ENCODE peak calls at places on chromosomes 3 and 15, in four cellular contexts. One of them, this sample, is unnamed.

GRCh38 chr3:40042752-40043443 is 233.5 kb downstream of the MYRIP start:
- DNase-seq in SK-N-SH: no peak
- DNase-seq in HCT116: no peak
- DNase-seq in K562: no peak
- DNase-seq in this sample: no peak

GRCh38 chr15:65824941-65825544 is 33.0 kb upstream of the DENND4A start:
- DNase-seq in SK-N-SH: no peak
- DNase-seq in HCT116: no peak
- DNase-seq in K562: no peak
- DNase-seq in this sample: no peak

GRCh38 chr15:44250566-44250965 is 38.0 kb upstream of the GOLM2 start:
- DNase-seq in SK-N-SH: no peak
- DNase-seq in HCT116: no peak
- DNase-seq in K562: no peak
- DNase-seq in this sample: no peak

GRCh38 chr15:50353999-50354837 is 780 bp downstream of the GABPB1 start:
- DNase-seq in SK-N-SH: peak; percentile 63
- DNase-seq in HCT116: peak; percentile 19
- DNase-seq in K562: peak; percentile 71
- DNase-seq in this sample: peak; percentile 85

GRCh38 chr3:53318522-53318921 is 28.8 kb downstream of the DCP1A start:
- DNase-seq in SK-N-SH: no peak
- DNase-seq in HCT116: no peak
- DNase-seq in K562: no peak
- DNase-seq in this sample: no peak

GRCh38 chr3:39605837-39606236 is 138.4 kb downstream of the MOBP start:
- DNase-seq in SK-N-SH: no peak
- DNase-seq in HCT116: no peak
- DNase-seq in K562: no peak
- DNase-seq in this sample: no peak

GRCh38 chr3:95097493-95097892 is 1034.6 kb downstream of the NSUN3 start:
- DNase-seq in SK-N-SH: no peak
- DNase-seq in HCT116: no peak
- DNase-seq in K562: peak; percentile 6
- DNase-seq in this sample: no peak

GRCh38 chr3:45105855-45106655 is 40.1 kb downstream of the CDCP1 start:
- DNase-seq in SK-N-SH: no peak
- DNase-seq in HCT116: peak; percentile 73
- DNase-seq in K562: peak; percentile 75
- DNase-seq in this sample: no peak

GRCh38 chr3:147915057-147915456 is 505.9 kb downstream of the ZIC1 start:
- DNase-seq in SK-N-SH: no peak
- DNase-seq in HCT116: no peak
- DNase-seq in K562: no peak
- DNase-seq in this sample: no peak

GRCh38 chr3:177977381-177978158 is 558.7 kb upstream of the KCNMB2 start:
- DNase-seq in SK-N-SH: no peak
- DNase-seq in HCT116: peak; percentile 18
- DNase-seq in K562: no peak
- DNase-seq in this sample: no peak

GRCh38 chr3:30286007-30286669 is 320.3 kb upstream of the TGFBR2 start:
- DNase-seq in SK-N-SH: peak; percentile 39
- DNase-seq in HCT116: peak; percentile 68
- DNase-seq in K562: no peak
- DNase-seq in this sample: no peak

GRCh38 chr3:20563985-20564384 is 378.0 kb upstream of the SGO1 start:
- DNase-seq in SK-N-SH: no peak
- DNase-seq in HCT116: no peak
- DNase-seq in K562: no peak
- DNase-seq in this sample: no peak

GRCh38 chr15:38844683-38845195 is 280.1 kb upstream of the RASGRP1 start:
- DNase-seq in SK-N-SH: no peak
- DNase-seq in HCT116: no peak
- DNase-seq in K562: no peak
- DNase-seq in this sample: no peak

GRCh38 chr3:141231101-141231922 is at the start of gene PXYLP1:
- DNase-seq in SK-N-SH: peak; percentile 96
- DNase-seq in HCT116: peak; percentile 36
- DNase-seq in K562: peak; percentile 93
- DNase-seq in this sample: peak; percentile 72

GRCh38 chr15:52514482-52514881 is 14.2 kb downstream of the MYO5A start:
- DNase-seq in SK-N-SH: no peak
- DNase-seq in HCT116: no peak
- DNase-seq in K562: no peak
- DNase-seq in this sample: no peak

GRCh38 chr3:27573780-27574437 is 89.7 kb upstream of the SLC4A7 start:
- DNase-seq in SK-N-SH: no peak
- DNase-seq in HCT116: no peak
- DNase-seq in K562: no peak
- DNase-seq in this sample: no peak

GRCh38 chr3:16031434-16031833 is 143.0 kb upstream of the GALNT15 start:
- DNase-seq in SK-N-SH: no peak
- DNase-seq in HCT116: no peak
- DNase-seq in K562: no peak
- DNase-seq in this sample: no peak

GRCh38 chr3:123732447-123732846 is 147.6 kb upstream of the HACD2 start:
- DNase-seq in SK-N-SH: no peak
- DNase-seq in HCT116: no peak
- DNase-seq in K562: no peak
- DNase-seq in this sample: peak; percentile 68

GRCh38 chr3:43581343-43581742 is 40.5 kb downstream of the ANO10 start:
- DNase-seq in SK-N-SH: no peak
- DNase-seq in HCT116: no peak
- DNase-seq in K562: peak; percentile 40
- DNase-seq in this sample: no peak

GRCh38 chr3:181868576-181868975 is 156.9 kb downstream of the SOX2 start:
- DNase-seq in SK-N-SH: no peak
- DNase-seq in HCT116: peak; percentile 4
- DNase-seq in K562: no peak
- DNase-seq in this sample: no peak
- TF ChIP-seq ELF1 in SK-N-SH: no peak
- TF ChIP-seq ELF1 in HCT116: no peak
- TF ChIP-seq ELF1 in K562: no peak
- TF ChIP-seq ELF1 in this sample: no peak

GRCh38 chr15:74053497-74053896 is 28.9 kb downstream of the GOLGA6A start:
- DNase-seq in SK-N-SH: no peak
- DNase-seq in HCT116: no peak
- DNase-seq in K562: no peak
- DNase-seq in this sample: no peak

GRCh38 chr15:74053941-74054529 is 28.3 kb downstream of the GOLGA6A start:
- DNase-seq in SK-N-SH: peak; percentile 94
- DNase-seq in HCT116: peak; percentile 52
- DNase-seq in K562: peak; percentile 82
- DNase-seq in this sample: peak; percentile 37

GRCh38 chr15:74060251-74060650 is 22.1 kb downstream of the GOLGA6A start:
- DNase-seq in SK-N-SH: no peak
- DNase-seq in HCT116: no peak
- DNase-seq in K562: no peak
- DNase-seq in this sample: no peak

GRCh38 chr15:74050835-74051234 is 31.5 kb downstream of the GOLGA6A start:
- DNase-seq in SK-N-SH: no peak
- DNase-seq in HCT116: no peak
- DNase-seq in K562: no peak
- DNase-seq in this sample: no peak

DNA sequence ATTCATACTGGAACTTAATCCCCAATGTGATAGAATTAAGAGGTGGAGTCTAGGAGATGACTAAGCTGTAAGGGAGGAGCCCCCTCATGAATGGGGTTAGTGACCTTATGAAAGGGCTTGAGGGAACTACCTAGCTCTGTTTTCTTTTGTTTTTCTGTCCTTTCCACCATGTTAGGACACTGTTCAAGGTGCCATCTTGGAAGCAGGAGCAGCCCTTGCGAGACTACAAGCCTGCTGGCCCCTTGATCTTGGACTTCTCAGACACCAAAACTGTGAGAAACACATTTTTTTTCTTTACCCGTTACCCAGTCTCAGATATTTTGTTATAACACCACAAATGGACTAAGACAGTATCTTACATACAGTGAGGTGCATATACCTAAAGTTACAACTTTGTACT is 26.5 kb downstream of the GOLGA6A start:
- DNase-seq in SK-N-SH: no peak
- DNase-seq in HCT116: no peak
- DNase-seq in K562: no peak
- DNase-seq in this sample: no peak
- TF ChIP-seq ELF1 in SK-N-SH: no peak
- TF ChIP-seq ELF1 in HCT116: no peak
- TF ChIP-seq ELF1 in K562: no peak
- TF ChIP-seq ELF1 in this sample: no peak

GRCh38 chr3:13575459-13576061 is 26.6 kb downstream of the FBLN2 start:
- DNase-seq in SK-N-SH: peak; percentile 92
- DNase-seq in HCT116: no peak
- DNase-seq in K562: peak; percentile 80
- DNase-seq in this sample: no peak
- TF ChIP-seq ELF1 in SK-N-SH: no peak
- TF ChIP-seq ELF1 in HCT116: no peak
- TF ChIP-seq ELF1 in K562: no peak
- TF ChIP-seq ELF1 in this sample: no peak

DNA sequence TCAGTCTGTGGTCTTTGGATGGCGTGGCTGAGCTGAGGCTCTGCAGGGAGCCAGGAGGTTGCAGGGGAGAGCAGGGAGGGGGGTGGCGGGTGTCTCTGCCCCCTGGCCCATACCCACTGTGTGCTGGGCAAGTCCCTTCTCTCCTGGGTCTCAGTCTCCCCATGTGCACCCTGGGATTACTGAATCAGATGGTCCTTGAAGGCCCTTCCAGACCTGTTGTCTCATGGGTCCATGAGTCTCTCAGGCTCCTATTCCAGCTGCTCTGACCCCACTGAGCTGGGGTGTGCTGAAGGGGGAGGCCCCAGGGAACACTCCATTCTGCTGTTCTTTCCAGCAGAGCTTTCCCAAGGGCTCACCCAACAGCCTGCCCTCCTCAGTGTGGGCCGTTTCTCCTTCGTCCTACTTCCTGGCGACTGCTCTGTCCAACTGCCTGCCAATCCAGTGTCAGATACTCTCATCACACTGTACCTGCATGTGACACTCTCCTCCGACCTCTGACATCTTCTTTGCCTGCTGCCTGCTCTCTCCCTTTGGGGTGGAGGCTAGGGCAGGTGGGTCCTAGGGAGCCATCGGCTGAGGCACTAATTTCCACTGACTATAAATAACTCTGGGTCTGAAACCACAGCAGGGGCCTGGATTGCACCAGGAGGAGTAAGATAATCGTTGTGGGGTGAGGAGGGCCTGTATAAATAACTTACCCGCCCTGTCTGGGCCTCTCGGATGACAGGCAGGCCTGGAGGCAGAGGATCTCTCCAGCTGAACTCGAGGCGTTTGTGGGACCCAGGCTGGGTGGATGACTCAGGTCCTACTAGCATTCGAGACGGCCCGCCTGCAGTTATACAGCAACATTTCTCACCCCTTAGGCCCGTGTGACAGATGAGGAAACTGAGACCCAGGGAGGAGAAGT is 67.1 kb downstream of the ATP2B2 start:
- DNase-seq in SK-N-SH: no peak
- DNase-seq in HCT116: no peak
- DNase-seq in K562: peak; percentile 72
- DNase-seq in this sample: no peak
- TF ChIP-seq ELF1 in SK-N-SH: no peak
- TF ChIP-seq ELF1 in HCT116: no peak
- TF ChIP-seq ELF1 in K562: no peak
- TF ChIP-seq ELF1 in this sample: no peak

GRCh38 chr3:172033392-172033791 is 6.0 kb upstream of the FNDC3B start:
- DNase-seq in SK-N-SH: no peak
- DNase-seq in HCT116: no peak
- DNase-seq in K562: no peak
- DNase-seq in this sample: no peak
- TF ChIP-seq ELF1 in SK-N-SH: no peak
- TF ChIP-seq ELF1 in HCT116: no peak
- TF ChIP-seq ELF1 in K562: no peak
- TF ChIP-seq ELF1 in this sample: no peak

DNA sequence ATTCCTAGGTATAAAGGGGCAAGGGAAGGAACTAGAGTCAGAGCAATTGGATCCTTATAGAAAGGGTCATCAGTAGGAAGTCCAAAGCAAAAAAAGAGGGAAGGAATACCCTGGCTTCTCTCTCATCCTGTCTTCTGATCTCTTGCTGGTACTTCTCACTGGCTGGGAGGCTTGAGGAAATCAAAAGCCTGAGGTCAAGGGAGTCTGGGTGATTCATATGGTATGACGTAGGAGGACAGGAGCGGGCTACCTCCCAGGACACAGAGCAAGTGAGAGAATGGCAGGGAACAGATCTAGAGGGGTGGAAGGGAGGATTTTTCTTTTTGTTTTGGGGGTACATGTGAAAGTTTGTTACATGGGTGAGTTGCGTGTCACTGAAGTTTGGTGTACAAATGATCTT is 76.0 kb downstream of the CFAP20DC start:
- DNase-seq in SK-N-SH: no peak
- DNase-seq in HCT116: no peak
- DNase-seq in K562: no peak
- DNase-seq in this sample: no peak
- TF ChIP-seq ELF1 in SK-N-SH: no peak
- TF ChIP-seq ELF1 in HCT116: no peak
- TF ChIP-seq ELF1 in K562: no peak
- TF ChIP-seq ELF1 in this sample: no peak

GRCh38 chr15:41334293-41335120 is 1.8 kb downstream of the NUSAP1 start:
- DNase-seq in SK-N-SH: no peak
- DNase-seq in HCT116: no peak
- DNase-seq in K562: peak; percentile 69
- DNase-seq in this sample: no peak
- TF ChIP-seq ELF1 in SK-N-SH: no peak
- TF ChIP-seq ELF1 in HCT116: no peak
- TF ChIP-seq ELF1 in K562: no peak
- TF ChIP-seq ELF1 in this sample: no peak

GRCh38 chr3:129599073-129599472 is 7.4 kb downstream of the PLXND1 start:
- DNase-seq in SK-N-SH: no peak
- DNase-seq in HCT116: no peak
- DNase-seq in K562: no peak
- DNase-seq in this sample: no peak

GRCh38 chr3:129597792-129598381 is 8.6 kb downstream of the PLXND1 start:
- DNase-seq in SK-N-SH: no peak
- DNase-seq in HCT116: no peak
- DNase-seq in K562: no peak
- DNase-seq in this sample: no peak

GRCh38 chr3:129600348-129600747 is 6.1 kb downstream of the PLXND1 start:
- DNase-seq in SK-N-SH: no peak
- DNase-seq in HCT116: no peak
- DNase-seq in K562: no peak
- DNase-seq in this sample: no peak

GRCh38 chr3:129598484-129598883 is 8.0 kb downstream of the PLXND1 start:
- DNase-seq in SK-N-SH: no peak
- DNase-seq in HCT116: no peak
- DNase-seq in K562: no peak
- DNase-seq in this sample: no peak

DNA sequence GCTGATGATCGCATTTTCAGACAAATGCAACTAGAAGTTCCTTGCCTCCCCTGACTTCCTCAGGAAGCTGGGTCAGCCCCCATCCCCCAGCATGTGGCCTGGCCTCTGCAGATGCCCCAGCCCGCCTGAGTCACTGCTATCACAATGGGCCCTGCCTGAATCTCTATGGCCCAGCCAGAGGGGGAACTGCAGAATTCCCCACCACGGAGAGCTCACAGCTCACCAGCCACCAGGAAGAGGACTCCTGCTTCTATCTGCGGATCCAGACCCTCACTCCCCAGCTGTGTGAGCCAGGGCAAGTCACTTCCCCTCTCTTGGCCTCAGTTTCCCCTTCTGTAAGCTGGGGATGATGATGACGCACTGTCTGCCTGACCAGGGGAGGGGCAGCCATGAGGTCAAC is 6.9 kb downstream of the PLXND1 start:
- DNase-seq in SK-N-SH: no peak
- DNase-seq in HCT116: no peak
- DNase-seq in K562: peak; percentile 78
- DNase-seq in this sample: no peak
- TF ChIP-seq ELF1 in SK-N-SH: no peak
- TF ChIP-seq ELF1 in HCT116: no peak
- TF ChIP-seq ELF1 in K562: no peak
- TF ChIP-seq ELF1 in this sample: no peak

This sample was measured in HepG2.